ENCODE peak calls at places on chromosomes 2 and 18, in six cellular contexts. C is fibroblast of pulmonary artery, K is transverse colon, O is thyroid gland, E is WERI-Rb-1, L is brain microvascular endothelial cell. H is an unnamed sample.
A peak's percentile ranks its signal among the peaks of the same experiment; 100 is the strongest.

GRCh38 chr2:141021611-141022010 is 1109.2 kb downstream of the LRP1B start:
- DNase-seq in C (peak; percentile 28), K (no peak), O (no peak), E (no peak), L (no peak), H (no peak)

GRCh38 chr2:78020500-78020899 is 498.3 kb upstream of the LRRTM4 start:
- DNase-seq in C (no peak), K (no peak), O (no peak), E (no peak), L (no peak), H (no peak)

GRCh38 chr2:165173215-165173614 is 30.6 kb downstream of the SCN3A start:
- DNase-seq in C (no peak), K (no peak), O (no peak), E (no peak), L (no peak), H (no peak)

GRCh38 chr2:210198326-210198725 is 26.9 kb downstream of the ACADL start:
- DNase-seq in C (peak; percentile 38), K (no peak), O (no peak), E (no peak), L (no peak), H (no peak)

GRCh38 chr18:57980573-57981348 is 63.3 kb upstream of the NEDD4L start:
- DNase-seq in C (no peak), K (no peak), O (no peak), E (peak; percentile 39), L (no peak), H (no peak)

GRCh38 chr18:9348079-9348671 is 13.6 kb downstream of the TWSG1 start:
- DNase-seq in C (peak; percentile 53), K (no peak), O (no peak), E (no peak), L (peak; percentile 21), H (no peak)

GRCh38 chr2:238090887-238091286 is 9.3 kb upstream of the ESPNL start:
- DNase-seq in C (no peak), K (no peak), O (no peak), E (no peak), L (no peak), H (no peak)

GRCh38 chr18:62612246-62612645 is 89.4 kb downstream of the ZCCHC2 start:
- DNase-seq in C (no peak), K (no peak), O (no peak), E (no peak), L (no peak), H (no peak)

GRCh38 chr2:84858123-84858522 is 22.8 kb downstream of the TRABD2A start:
- DNase-seq in C (no peak), K (no peak), O (no peak), E (peak; percentile 44), L (no peak), H (no peak)
- TF ChIP-seq CTCF in C (no peak), K (no peak), O (no peak), E (peak; percentile 63), L (peak; percentile 64), H (peak; percentile 41)

DNA sequence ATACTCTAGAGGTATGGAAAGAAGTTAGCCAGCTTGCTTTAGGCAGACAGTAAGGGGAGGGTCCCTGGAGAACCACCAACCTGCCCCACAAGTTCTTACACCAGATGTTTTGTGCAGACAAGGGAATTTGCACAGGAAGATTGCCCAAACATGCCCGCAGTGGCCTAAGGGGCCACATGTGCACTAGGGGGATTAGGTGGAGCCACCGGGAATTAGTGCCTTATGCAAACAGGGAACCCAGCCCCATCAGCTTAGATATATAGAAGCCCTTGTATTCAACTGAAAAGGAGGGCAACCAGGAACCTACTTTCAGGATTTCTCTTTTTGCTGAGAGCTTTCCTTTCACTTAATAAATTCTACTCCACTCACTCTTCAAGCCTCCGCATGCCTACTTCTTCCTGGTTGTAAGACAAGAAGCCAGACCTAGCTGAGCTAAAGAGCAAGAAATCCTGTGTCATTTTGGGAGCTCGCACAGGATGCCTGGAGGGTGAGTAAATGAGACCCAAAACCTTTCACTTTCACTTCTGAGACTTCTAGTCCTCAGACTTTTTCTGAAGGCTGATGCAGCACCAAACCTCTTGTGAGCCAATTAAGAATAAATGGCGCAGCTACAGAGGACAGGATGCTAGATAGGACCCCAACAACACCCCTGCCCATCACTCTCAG is 146.3 kb downstream of the GCA start:
- DNase-seq in C (no peak), K (no peak), O (no peak), E (no peak), L (no peak), H (no peak)
- H3K4me3 ChIP-seq in C (no peak overlapping the region), K (no peak overlapping the region), O (no peak overlapping the region), E (no peak overlapping the region), L (no peak overlapping the region), H (no peak overlapping the region)

GRCh38 chr2:214196260-214196659 is 214.6 kb upstream of the VWC2L start:
- DNase-seq in C (no peak), K (no peak), O (no peak), E (no peak), L (no peak), H (no peak)
- TF ChIP-seq CTCF in C (no peak), K (no peak), O (no peak), E (no peak), L (no peak), H (no peak)

DNA sequence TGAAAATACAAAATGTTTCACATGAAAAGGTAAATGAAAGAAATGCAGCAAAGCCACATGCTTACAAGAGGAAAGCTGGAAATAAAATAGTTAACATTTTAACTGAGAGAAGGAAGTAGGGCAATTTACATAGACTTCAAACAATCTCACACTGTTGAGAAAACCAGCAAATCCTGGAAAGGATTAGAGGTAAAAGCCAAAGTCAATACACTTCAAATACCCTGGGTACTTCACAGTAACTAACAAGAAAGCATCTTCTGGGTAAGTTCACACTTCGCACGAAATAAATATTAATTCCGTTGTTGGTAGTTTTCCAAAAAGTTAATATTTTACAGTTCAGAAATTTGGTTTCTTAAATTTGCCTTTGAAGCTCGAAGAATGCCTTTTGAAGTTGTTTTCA is 3.5 kb upstream of the ERICH2 start:
- DNase-seq in C (no peak), K (no peak), O (no peak), E (no peak), L (no peak), H (no peak)
- H3K4me3 ChIP-seq in C (no peak overlapping the region), K (no peak overlapping the region), O (no peak overlapping the region), E (no peak overlapping the region), L (no peak overlapping the region), H (no peak overlapping the region)

DNA sequence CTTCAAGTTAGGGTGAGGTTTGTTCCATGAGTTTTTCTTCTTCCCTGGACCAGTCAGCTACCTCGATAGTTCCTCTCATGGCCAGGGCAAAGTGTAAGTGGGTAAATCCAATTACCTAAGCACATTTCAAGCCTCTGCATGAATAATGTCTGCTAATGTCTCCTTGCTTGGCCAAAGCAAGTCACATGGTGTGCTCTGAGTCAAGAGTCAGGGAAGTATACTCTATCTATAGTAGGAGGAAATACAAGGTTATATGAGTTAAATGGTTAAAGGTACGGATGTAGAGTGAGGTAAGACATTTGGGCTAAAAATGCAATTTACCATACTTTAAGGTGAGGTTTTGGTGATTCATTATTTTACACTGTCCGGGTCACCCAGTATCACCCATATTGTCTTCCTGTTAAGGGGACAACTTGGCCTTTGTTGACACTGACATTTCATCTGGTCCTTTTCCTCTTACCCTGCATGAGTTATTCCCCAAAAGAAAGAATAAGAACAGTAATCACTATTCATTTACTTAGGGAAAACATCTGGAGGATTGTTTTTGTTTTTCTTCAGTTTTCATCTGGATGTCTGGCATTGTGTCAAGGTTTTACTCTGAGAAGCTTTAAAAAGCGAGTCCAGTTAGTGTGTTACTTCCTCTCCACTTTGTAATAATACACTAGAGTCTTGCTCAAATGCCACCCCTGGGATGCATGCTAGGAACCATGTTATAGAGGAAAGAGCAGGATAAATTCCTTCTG is 405.5 kb downstream of the RND3 start:
- DNase-seq in C (peak; percentile 62), K (no peak), O (no peak), E (no peak), L (no peak), H (no peak)
- TF ChIP-seq CTCF in C (no peak), K (no peak), O (no peak), E (no peak), L (no peak), H (no peak)

GRCh38 chr2:97735161-97735561 is 21.8 kb downstream of the ZAP70 start:
- DNase-seq in C (no peak), K (no peak), O (no peak), E (no peak), L (no peak), H (no peak)
- H3K4me3 ChIP-seq in C (no peak overlapping the region), K (no peak overlapping the region), O (no peak overlapping the region), E (no peak overlapping the region), L (no peak overlapping the region), H (no peak overlapping the region)

GRCh38 chr2:2101924-2102323 is 229.2 kb downstream of the MYT1L start:
- DNase-seq in C (no peak), K (no peak), O (no peak), E (no peak), L (peak; percentile 22), H (no peak)
- TF ChIP-seq CTCF in C (peak; percentile 19), K (no peak), O (no peak), E (no peak), L (peak; percentile 67), H (no peak)

DNA sequence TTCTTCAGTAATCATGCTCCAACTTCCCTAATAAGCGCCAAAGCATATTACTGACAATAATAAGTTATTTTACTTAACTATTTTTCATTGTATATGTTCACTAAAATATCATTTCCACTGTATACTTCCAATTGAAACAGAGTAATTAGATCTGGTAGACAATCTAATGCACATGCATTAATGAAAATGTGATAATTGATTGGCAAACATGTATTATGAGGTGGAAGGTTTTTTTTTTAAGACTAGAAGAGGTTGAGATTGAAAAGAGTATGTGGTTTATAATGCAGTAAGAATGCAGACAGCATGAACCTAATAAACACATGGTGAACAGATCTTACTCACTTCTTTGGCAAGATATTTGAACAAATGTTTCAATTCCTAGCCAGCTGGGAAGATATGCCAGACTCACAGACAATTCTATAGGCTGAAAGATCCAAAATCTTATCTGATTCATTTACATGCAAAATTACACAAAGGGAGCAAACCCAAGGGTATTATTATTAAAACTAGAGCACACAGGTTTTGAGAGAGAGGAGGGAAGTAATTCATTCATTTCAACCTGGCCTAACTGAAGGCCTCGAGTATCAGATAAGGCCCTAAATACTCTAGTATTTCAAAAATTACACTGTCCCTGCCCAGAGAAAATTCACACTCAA is 2.8 kb downstream of the NCKAP1 start:
- DNase-seq in C (peak; percentile 63), K (no peak), O (no peak), E (no peak), L (peak; percentile 25), H (no peak)
- H3K4me3 ChIP-seq in C (peak overlapping the region; percentile 86), K (peak overlapping the region; percentile 85), O (no peak overlapping the region), E (no peak overlapping the region), L (peak overlapping the region; percentile 74), H (peak overlapping the region; percentile 73)

H was measured in AG04449.